ENCODE peak calls at places on chromosomes 2 and 18, in six cellular contexts. D is heart right ventricle, K is AG04450, W is fibroblast of the aortic adventitia, J is occipital lobe, M is lung. Z is an unnamed sample.
A peak's percentile ranks its signal among the peaks of the same experiment; 100 is the strongest.

GRCh38 chr18:2880473-2880872 is 33.7 kb downstream of the EMILIN2 start:
- DNase-seq in J (no peak), M (peak; percentile 25), D (peak; percentile 29), K (no peak), W (no peak), Z (no peak)

GRCh38 chr2:132581917-132582316 is 88.1 kb downstream of the LYPD1 start:
- DNase-seq in D (no peak), K (no peak), M (no peak), W (no peak), J (no peak), Z (no peak)

GRCh38 chr2:239966029-239966847 is 58.9 kb downstream of the NDUFA10 start:
- DNase-seq in M (no peak), W (peak; percentile 39), K (no peak), J (no peak), D (peak; percentile 47), Z (no peak)

GRCh38 chr18:44844486-44844885 is 163.8 kb downstream of the SETBP1 start:
- DNase-seq in D (no peak), W (no peak), M (no peak), J (no peak), K (no peak), Z (no peak)

GRCh38 chr2:37388074-37388473 is 43.6 kb downstream of the QPCT start:
- DNase-seq in M (no peak), K (no peak), J (no peak), W (peak; percentile 85), D (no peak), Z (no peak)

GRCh38 chr2:234308814-234309195 is 188.1 kb downstream of the ARL4C start:
- DNase-seq in D (no peak), K (peak; percentile 63), W (peak; percentile 45), M (no peak), J (no peak), Z (no peak)

GRCh38 chr2:223306371-223306770 is 254.4 kb downstream of the KCNE4 start:
- DNase-seq in M (no peak), W (peak; percentile 34), J (no peak), K (peak; percentile 1), D (no peak), Z (no peak)

GRCh38 chr2:3636586-3637310 is 21.3 kb upstream of the ALLC start:
- DNase-seq in K (no peak), D (no peak), J (no peak), W (no peak), M (no peak), Z (no peak)

GRCh38 chr2:22944141-22944540 is 440.8 kb upstream of the KLHL29 start:
- DNase-seq in K (no peak), W (no peak), J (no peak), M (no peak), D (peak; percentile 35), Z (no peak)

GRCh38 chr2:145777914-145778313 is 1258.0 kb upstream of the ZEB2 start:
- DNase-seq in K (no peak), D (no peak), M (no peak), W (no peak), J (no peak), Z (no peak)

GRCh38 chr18:13112982-13113381 is 105.6 kb upstream of the LDLRAD4 start:
- DNase-seq in K (no peak), M (no peak), W (peak; percentile 14), J (peak; percentile 52), D (peak; percentile 77), Z (no peak)

GRCh38 chr2:88818381-88818780 is 126.9 kb downstream of the RPIA start:
- DNase-seq in D (no peak), W (no peak), M (no peak), K (no peak), J (no peak), Z (no peak)

GRCh38 chr2:149039213-149039724 is 770 bp downstream of the LYPD6B start:
- DNase-seq in M (no peak), K (no peak), W (no peak), J (no peak), D (no peak), Z (no peak)

GRCh38 chr18:57748770-57749603 is 54.1 kb downstream of the ATP8B1 start:
- DNase-seq in K (no peak), D (no peak), J (no peak), W (peak; percentile 50), M (no peak), Z (no peak)

GRCh38 chr2:153953761-153954160 is 82.0 kb downstream of the GALNT13 start:
- DNase-seq in W (no peak), M (no peak), K (no peak), D (no peak), J (no peak), Z (no peak)

GRCh38 chr2:148607553-148607952 is 37.0 kb upstream of the EPC2 start:
- DNase-seq in D (no peak), J (no peak), K (no peak), M (peak; percentile 50), W (no peak), Z (no peak)

GRCh38 chr2:215437614-215438013 is 1.7 kb upstream of the FN1 start:
- DNase-seq in M (no peak), D (no peak), W (peak; percentile 72), K (no peak), J (no peak), Z (no peak)

GRCh38 chr2:183243760-183244159 is 119.5 kb downstream of the NUP35 start:
- DNase-seq in W (no peak), M (no peak), K (no peak), J (no peak), D (no peak), Z (no peak)

GRCh38 chr2:233048569-233049193 is 11.5 kb upstream of the INPP5D start:
- DNase-seq in D (no peak), M (no peak), W (no peak), J (no peak), K (no peak), Z (no peak)

Z was measured in amniotic stem cell.